ENCODE peak calls at places on chromosomes 12 and 14, in four cellular contexts. G is left ventricle myocardium inferior, S is M059J, N is NCI-H2171. B is an unnamed sample.

GRCh38 chr14:64060648-64061096 is 207.9 kb downstream of the SYNE2 start:
- DNase-seq in N (no peak), S (peak; percentile 39), G (no peak), B (peak; percentile 80)

GRCh38 chr14:96173646-96174475 is 30.8 kb upstream of the BDKRB2 start:
- DNase-seq in N (peak; percentile 13), S (no peak), G (no peak), B (no peak)

GRCh38 chr12:68102731-68103130 is 56.8 kb downstream of the IFNG start:
- DNase-seq in S (no peak), N (no peak), G (no peak), B (no peak)

GRCh38 chr14:33110737-33111443 is 172.2 kb downstream of the NPAS3 start:
- DNase-seq in S (no peak), N (no peak), G (no peak), B (no peak)

GRCh38 chr14:100528962-100529560 is 58.2 kb downstream of the BEGAIN start:
- DNase-seq in N (no peak), G (peak; percentile 6), S (no peak), B (peak; percentile 48)

GRCh38 chr14:36442824-36443241 is 77.2 kb downstream of the NKX2-1 start:
- DNase-seq in S (no peak), N (no peak), G (no peak), B (no peak)

GRCh38 chr14:79656496-79656895 is 554.8 kb downstream of the DIO2 start:
- DNase-seq in G (no peak), S (no peak), N (no peak), B (no peak)

GRCh38 chr12:109946913-109947312 is 46.8 kb downstream of the TCHP start:
- DNase-seq in S (no peak), N (no peak), G (no peak), B (no peak)

GRCh38 chr12:11446372-11446771 is 51.0 kb upstream of the PRB2 start:
- DNase-seq in S (no peak), G (no peak), N (no peak), B (no peak)

GRCh38 chr14:49019467-49020100 is 566.6 kb downstream of the RPS29 start:
- DNase-seq in N (no peak), S (no peak), G (no peak), B (no peak)